ENCODE peak calls at places on chromosome 15, in nine cellular contexts. N is stimulated activated naive CD8-positive, alpha-beta T cell treated with anti-CD3 and anti-CD28 coated beads, Interleukin-15, Interleukin-2, amounts not matched to agents 100 U/mL and 50 U/mL, for 24 hours; S is Ammon's horn; Z is glomerular endothelial cell; R is NCI-H526; F is BE2C; Q is GM10248; Y is progenitor cell of endocrine pancreas; T is HL-60. B is an unnamed sample.

GRCh38 chr15:49200347-49200746 is 30.3 kb downstream of the GALK2 start:
- DNase-seq in T (no peak), Q (no peak), R (no peak), Y (no peak), F (no peak), Z (no peak), N (no peak), S (no peak), B (no peak)

GRCh38 chr15:50531763-50532162 is 14.7 kb downstream of the USP50 start:
- DNase-seq in Z (no peak), N (no peak), S (no peak), F (no peak), Q (no peak), R (no peak), T (no peak), Y (no peak), B (no peak)

GRCh38 chr15:51117270-51117669 is 22.6 kb upstream of the TNFAIP8L3 start:
- DNase-seq in F (no peak), R (no peak), Q (no peak), N (no peak), Z (no peak), Y (no peak), S (no peak), T (no peak), B (no peak)

GRCh38 chr15:33068531-33068990 is 126.0 kb downstream of the FMN1 start:
- DNase-seq in T (no peak), Y (no peak), N (no peak), Z (no peak), F (no peak), R (peak; percentile 89), S (peak; percentile 14), Q (no peak), B (no peak)

GRCh38 chr15:51629612-51630011 is 7.0 kb upstream of the DMXL2 start:
- DNase-seq in Z (no peak), R (no peak), Y (no peak), N (no peak), S (peak; percentile 61), Q (no peak), F (no peak), T (peak; percentile 84), B (peak; percentile 85)

GRCh38 chr15:68055224-68055705 is 1.1 kb downstream of the PIAS1 start:
- DNase-seq in Y (no peak), F (peak; percentile 40), Z (peak; percentile 7), R (peak; percentile 64), T (peak; percentile 37), S (peak; percentile 39), Q (peak; percentile 70), N (peak; percentile 70), B (peak; percentile 53)

GRCh38 chr15:71456362-71456761 is 341.1 kb downstream of the THSD4 start:
- DNase-seq in N (no peak), T (no peak), R (no peak), F (no peak), Z (no peak), Y (no peak), S (no peak), Q (no peak), B (no peak)

GRCh38 chr15:99425666-99426301 is 140.0 kb upstream of the MEF2A start:
- DNase-seq in S (no peak), N (no peak), T (no peak), Q (no peak), Y (no peak), R (peak; percentile 14), F (peak; percentile 33), Z (no peak), B (no peak)

GRCh38 chr15:78718842-78719241 is 77.8 kb upstream of the CHRNB4 start:
- DNase-seq in Q (no peak), F (no peak), S (no peak), T (no peak), Z (no peak), Y (no peak), R (no peak), N (no peak), B (no peak)

GRCh38 chr15:32861741-32862140 is 143.9 kb downstream of the GREM1 start:
- DNase-seq in T (no peak), R (peak; percentile 54), F (peak; percentile 28), N (no peak), Z (no peak), Y (no peak), Q (peak; percentile 21), S (peak; percentile 45), B (no peak)

B was measured in CD14-positive monocyte.